ENCODE peak calls at places on chromosome 14, in six cellular contexts. V is uterus, G is Panc1, J is upper lobe of left lung, F is esophagus squamous epithelium, B is tibial artery. Y is an unnamed sample. For H3K4me1, the result is how much of the 10 kb centered on the place peaks cover.

GRCh38 chr14:80425686-80426085 is 214.4 kb upstream of the DIO2 start:
- DNase-seq in V (no peak), G (peak), J (no peak), F (no peak), B (no peak), Y (no peak)

GRCh38 chr14:29927596-29928341 is at the start of gene PRKD1:
- DNase-seq in V (peak), G (no peak), J (peak), F (no peak), B (peak), Y (no peak)

GRCh38 chr14:76968621-76969063 is 59.9 kb downstream of the IRF2BPL start:
- DNase-seq in V (no peak), G (no peak), J (no peak), F (no peak), B (no peak), Y (peak)

GRCh38 chr14:105748204-105748578 is 221.8 kb downstream of the TMEM121 start:
- DNase-seq in V (no peak), G (no peak), J (no peak), F (no peak), B (peak), Y (no peak)

GRCh38 chr14:80419339-80419738 is 208.0 kb upstream of the DIO2 start:
- DNase-seq in V (no peak), G (no peak), J (no peak), F (no peak), B (no peak), Y (no peak)

GRCh38 chr14:103296007-103296406 is 38.0 kb upstream of the EIF5 start:
- DNase-seq in V (no peak), G (no peak), J (no peak), F (no peak), B (no peak), Y (no peak)

GRCh38 chr14:72262771-72263170 is 330.5 kb downstream of the RGS6 start:
- DNase-seq in V (no peak), G (no peak), J (no peak), F (no peak), B (no peak), Y (no peak)

GRCh38 chr14:101590616-101591015 is 29.3 kb downstream of the DIO3 start:
- DNase-seq in V (no peak), G (no peak), J (no peak), F (no peak), B (no peak), Y (no peak)

GRCh38 chr14:20494935-20495766 is 10.2 kb upstream of the RNASE10 start:
- DNase-seq in V (no peak), G (no peak), J (no peak), F (no peak), B (no peak), Y (no peak)

GRCh38 chr14:54175298-54175942 is 218.8 kb upstream of the BMP4 start:
- DNase-seq in V (peak), G (peak), J (no peak), F (no peak), B (peak), Y (peak)

GRCh38 chr14:81303258-81303935 is 82.6 kb upstream of the GTF2A1 start:
- DNase-seq in V (peak), G (no peak), J (no peak), F (no peak), B (no peak), Y (peak)

GRCh38 chr14:38206689-38207088 is 1.0 kb upstream of the SSTR1 start:
- DNase-seq in V (no peak), G (no peak), J (no peak), F (no peak), B (no peak), Y (no peak)

GRCh38 chr14:90114554-90114953 is 52.8 kb downstream of the KCNK13 start:
- DNase-seq in V (no peak), G (no peak), J (no peak), F (no peak), B (no peak), Y (peak)

GRCh38 chr14:104932676-104933631 is 8.3 kb downstream of the PLD4 start:
- DNase-seq in V (peak), G (peak), J (peak), F (no peak), B (peak), Y (peak)

GRCh38 chr14:106318700-106319099 is 792.3 kb downstream of the TMEM121 start:
- DNase-seq in V (no peak), G (no peak), J (peak), F (no peak), B (no peak), Y (no peak)

GRCh38 chr14:33999771-34000291 is 49.0 kb upstream of the EGLN3 start:
- DNase-seq in V (no peak), G (no peak), J (no peak), F (no peak), B (no peak), Y (no peak)

DNA sequence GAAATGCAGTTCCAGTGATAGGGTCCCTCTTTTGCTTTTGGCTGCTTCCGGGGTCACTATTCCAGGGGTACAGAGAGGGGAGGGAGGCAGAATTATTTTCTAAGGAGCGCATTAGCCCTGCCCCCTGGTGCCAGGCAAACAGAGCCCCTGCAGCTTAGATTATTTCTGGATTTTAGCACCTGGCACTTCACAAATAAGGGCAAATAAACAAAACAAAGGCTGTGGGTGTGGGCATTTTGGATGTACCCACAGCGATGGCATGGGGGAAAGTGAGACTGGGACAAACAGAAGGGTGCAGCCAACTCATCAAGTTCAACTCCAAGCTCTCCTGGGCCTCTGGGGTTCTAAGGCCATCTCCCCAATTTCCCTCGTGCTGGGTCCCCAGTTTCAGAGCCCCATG is 20.3 kb downstream of the ASB2 start:
- DNase-seq in V (no peak), G (no peak), J (no peak), F (no peak), B (no peak), Y (no peak)
- H3K4me1 ChIP-seq in V (under half), G (under half), J (under half), F (half or more), B (under half), Y (under half)

GRCh38 chr14:68373847-68374582 is 418.9 kb downstream of the ZFP36L1 start:
- DNase-seq in V (no peak), G (no peak), J (no peak), F (no peak), B (no peak), Y (no peak)

GRCh38 chr14:68369289-68369925 is 423.5 kb downstream of the ZFP36L1 start:
- DNase-seq in V (no peak), G (no peak), J (no peak), F (no peak), B (no peak), Y (no peak)

GRCh38 chr14:68374682-68375081 is 418.2 kb downstream of the ZFP36L1 start:
- DNase-seq in V (peak), G (no peak), J (no peak), F (no peak), B (no peak), Y (no peak)

GRCh38 chr14:68373124-68373646 is 419.7 kb downstream of the ZFP36L1 start:
- DNase-seq in V (no peak), G (no peak), J (no peak), F (no peak), B (no peak), Y (no peak)

GRCh38 chr14:68372363-68372762 is 420.5 kb downstream of the ZFP36L1 start:
- DNase-seq in V (no peak), G (no peak), J (no peak), F (no peak), B (no peak), Y (no peak)
- H3K4me1 ChIP-seq in V (under half), G (under half), J (under half), F (under half), B (under half), Y (under half)

GRCh38 chr14:100063314-100063941 is 1.8 kb upstream of the EVL start:
- DNase-seq in V (no peak), G (no peak), J (no peak), F (no peak), B (no peak), Y (no peak)
- H3K4me1 ChIP-seq in V (under half), G (under half), J (under half), F (half or more), B (under half), Y (under half)

GRCh38 chr14:85529803-85530574 is at the start of gene FLRT2:
- DNase-seq in V (peak), G (no peak), J (peak), F (no peak), B (peak), Y (no peak)

GRCh38 chr14:85531594-85532391 is 1.8 kb downstream of the FLRT2 start:
- DNase-seq in V (peak), G (no peak), J (peak), F (no peak), B (peak), Y (no peak)

GRCh38 chr14:85530626-85531025 is 682 bp downstream of the FLRT2 start:
- DNase-seq in V (no peak), G (no peak), J (no peak), F (no peak), B (no peak), Y (no peak)

GRCh38 chr14:85532570-85532969 is 2.6 kb downstream of the FLRT2 start:
- DNase-seq in V (no peak), G (no peak), J (no peak), F (no peak), B (no peak), Y (no peak)

DNA sequence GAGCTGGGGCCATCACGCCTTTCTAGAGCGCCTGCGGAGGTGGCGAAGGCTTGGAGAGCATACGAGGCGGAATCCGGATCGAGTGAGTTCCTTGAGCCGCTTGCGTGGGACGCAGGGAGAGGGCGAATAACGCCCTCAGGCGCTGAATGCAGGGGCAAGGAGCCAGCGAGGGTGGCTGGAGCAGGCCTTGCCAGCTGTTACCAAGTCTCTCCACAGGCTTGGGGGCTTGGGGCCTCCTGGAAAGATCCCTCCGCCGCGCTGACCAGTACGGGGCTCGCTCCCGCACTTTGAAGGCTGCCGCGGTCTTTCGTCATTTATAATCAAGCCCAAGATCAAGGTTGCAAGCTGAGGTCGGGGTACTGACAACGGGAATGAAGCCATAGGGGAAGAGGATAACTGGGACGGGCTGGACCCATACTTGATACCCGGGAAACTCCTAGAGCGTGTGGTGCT is 1.2 kb downstream of the FLRT2 start:
- DNase-seq in V (peak), G (no peak), J (peak), F (no peak), B (peak), Y (no peak)
- H3K4me1 ChIP-seq in V (under half), G (under half), J (half or more), F (half or more), B (under half), Y (under half)

GRCh38 chr14:64614214-64614613 is 64.5 kb downstream of the PPP1R36 start:
- DNase-seq in V (no peak), G (no peak), J (no peak), F (no peak), B (no peak), Y (no peak)

GRCh38 chr14:64610049-64610746 is 60.4 kb downstream of the PPP1R36 start:
- DNase-seq in V (no peak), G (no peak), J (no peak), F (no peak), B (no peak), Y (no peak)

GRCh38 chr14:64611358-64612020 is 61.7 kb downstream of the PPP1R36 start:
- DNase-seq in V (peak), G (no peak), J (no peak), F (no peak), B (no peak), Y (no peak)

GRCh38 chr14:64612021-64612380 is 62.2 kb downstream of the PPP1R36 start:
- DNase-seq in V (no peak), G (no peak), J (no peak), F (no peak), B (no peak), Y (no peak)

DNA sequence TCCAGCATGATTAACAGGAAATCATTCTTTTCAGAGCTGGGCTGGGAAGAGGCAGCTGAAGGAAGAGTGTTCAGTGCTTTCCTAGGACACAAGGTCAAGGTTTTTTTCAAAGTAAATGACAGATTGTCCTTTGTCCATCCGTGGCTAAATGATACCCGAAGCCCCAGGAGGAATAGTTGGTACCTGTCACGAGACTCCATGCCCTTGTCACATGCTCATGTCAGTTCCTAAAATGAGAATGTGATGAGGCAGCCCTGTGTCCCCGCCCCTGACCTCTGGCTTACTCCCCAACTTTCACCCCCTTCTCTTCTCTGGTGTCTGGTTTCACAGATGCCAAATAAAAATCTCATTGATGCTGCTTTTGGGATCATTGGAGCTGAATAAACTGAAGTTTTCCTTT is 65.2 kb downstream of the PPP1R36 start:
- DNase-seq in V (no peak), G (no peak), J (no peak), F (no peak), B (no peak), Y (no peak)
- H3K4me1 ChIP-seq in V (under half), G (under half), J (under half), F (under half), B (under half), Y (under half)

GRCh38 chr14:49727171-49727570 is 34.3 kb downstream of the KLHDC1 start:
- DNase-seq in V (no peak), G (no peak), J (no peak), F (no peak), B (no peak), Y (no peak)
- H3K4me1 ChIP-seq in V (under half), G (under half), J (under half), F (under half), B (under half), Y (under half)

GRCh38 chr14:74081491-74081890 is 2.8 kb downstream of the ALDH6A1 start:
- DNase-seq in V (no peak), G (no peak), J (no peak), F (no peak), B (no peak), Y (no peak)

GRCh38 chr14:74083784-74084276 is 423 bp downstream of the ALDH6A1 start:
- DNase-seq in V (no peak), G (no peak), J (no peak), F (no peak), B (no peak), Y (no peak)

GRCh38 chr14:74084277-74085046 is at the start of the genes ALDH6A1 and LIN52:
- DNase-seq in V (peak), G (peak), J (peak), F (peak), B (peak), Y (peak)

GRCh38 chr14:74083161-74083560 is 1.1 kb downstream of the ALDH6A1 start:
- DNase-seq in V (no peak), G (no peak), J (no peak), F (no peak), B (no peak), Y (no peak)

GRCh38 chr14:74080820-74081460 is 3.3 kb downstream of the ALDH6A1 start:
- DNase-seq in V (no peak), G (no peak), J (no peak), F (no peak), B (no peak), Y (no peak)
- H3K4me1 ChIP-seq in V (under half), G (under half), J (under half), F (under half), B (under half), Y (under half)

Y was measured in Caco-2.